ENCODE peak calls at places on chromosomes 4 and X, in eight cellular contexts. V is AG20443; K is AG09309; H is SJSA1; C is activated CD8-positive, alpha-beta memory T cell treated with anti-CD3 and anti-CD28 coated beads for 4 hours; X is RKO; D is HEK293T; Q is progenitor cell of endocrine pancreas. G is an unnamed sample.

GRCh38 chr4:81664079-81664478 is 192.4 kb upstream of the RASGEF1B start:
- DNase-seq in C (no peak), D (no peak), K (no peak), H (no peak), V (no peak), X (no peak), Q (no peak), G (no peak)

GRCh38 chr4:116913451-116913850 is 171.9 kb downstream of the TRAM1L1 start:
- DNase-seq in V (no peak), D (no peak), K (no peak), X (peak; percentile 15), Q (no peak), H (no peak), C (no peak), G (no peak)

GRCh38 chr4:155249036-155249566 is 40.7 kb downstream of the NPY2R start:
- DNase-seq in C (no peak), Q (no peak), X (no peak), V (no peak), K (no peak), H (no peak), D (no peak), G (no peak)

GRCh38 chrX:8738588-8739189 is 6.8 kb upstream of the ANOS1 start:
- DNase-seq in D (no peak), C (no peak), K (no peak), X (peak; percentile 57), V (no peak), H (peak; percentile 24), Q (no peak), G (peak; percentile 32)

GRCh38 chr4:94957030-94957429 is 199.3 kb downstream of the BMPR1B start:
- DNase-seq in Q (no peak), K (no peak), V (no peak), C (no peak), H (no peak), X (no peak), D (no peak), G (no peak)

GRCh38 chrX:94545722-94546121 is 871.7 kb downstream of the FAM133A start:
- DNase-seq in C (no peak), X (peak; percentile 8), V (no peak), D (no peak), Q (no peak), H (no peak), K (no peak), G (no peak)

GRCh38 chr4:139153411-139154133 is 23.4 kb downstream of the ELF2 start:
- DNase-seq in X (no peak), D (no peak), C (no peak), Q (no peak), K (no peak), V (no peak), H (peak; percentile 44), G (no peak)

GRCh38 chrX:17697191-17697590 is 40.1 kb upstream of the SCML1 start:
- DNase-seq in K (no peak), C (no peak), V (peak; percentile 10), D (no peak), Q (no peak), X (no peak), H (no peak), G (peak; percentile 6)

GRCh38 chr4:63275491-63275890 is 1133.8 kb downstream of the TECRL start:
- DNase-seq in X (no peak), Q (no peak), C (no peak), K (no peak), V (no peak), D (no peak), H (no peak), G (no peak)

GRCh38 chr4:3838437-3839380 is 72.5 kb downstream of the ADRA2C start:
- DNase-seq in H (no peak), Q (no peak), V (no peak), C (no peak), K (no peak), X (no peak), D (no peak), G (no peak)

G was measured in cerebellar cortex.